ENCODE peak calls at places on chromosomes 5 and 9, in eight cellular contexts. T is substantia nigra; X is AML-193; B is cerebellum; W is Daoy; L is CD4-positive, alpha-beta T cell; H is activated T-helper 1 cell treated with anti-CD3 and anti-CD28 coated beads, Interleukin-2, amount 50 U/mL, for 16 hours; A is frontal cortex. O is an unnamed sample.

GRCh38 chr5:149324639-149325038 is 20.7 kb upstream of the GRPEL2 start:
- DNase-seq in T (no peak), X (no peak), B (no peak), W (no peak), L (no peak), H (no peak), A (no peak), O (no peak)

GRCh38 chr9:79701651-79702050 is 129.9 kb downstream of the TLE4 start:
- DNase-seq in T (no peak), X (peak; percentile 62), B (no peak), W (no peak), L (no peak), H (no peak), A (no peak), O (no peak)

GRCh38 chr5:4116834-4117233 is 521.2 kb downstream of the IRX1 start:
- DNase-seq in T (no peak), X (no peak), B (no peak), W (peak; percentile 85), L (no peak), H (no peak), A (no peak), O (no peak)

GRCh38 chr9:95815153-95815552 is 60.3 kb upstream of the ERCC6L2 start:
- DNase-seq in T (no peak), X (no peak), B (no peak), W (peak; percentile 45), L (no peak), H (no peak), A (no peak), O (no peak)

GRCh38 chr9:20319641-20320337 is 302.5 kb downstream of the MLLT3 start:
- DNase-seq in T (no peak), X (no peak), B (no peak), W (peak; percentile 55), L (no peak), H (no peak), A (no peak), O (no peak)

GRCh38 chr5:15902050-15902449 is 277.5 kb downstream of the MARCHF11 start:
- DNase-seq in T (no peak), X (no peak), B (no peak), W (no peak), L (no peak), H (no peak), A (no peak), O (no peak)

GRCh38 chr9:34590376-34591090 is 1.0 kb upstream of the CNTFR start:
- DNase-seq in T (no peak), X (no peak), B (no peak), W (peak; percentile 35), L (no peak), H (no peak), A (no peak), O (no peak)

GRCh38 chr9:93114984-93115335 is 18.9 kb downstream of the CARD19 start:
- DNase-seq in T (no peak), X (no peak), B (no peak), W (no peak), L (no peak), H (no peak), A (no peak), O (no peak)

GRCh38 chr9:92968081-92968480 is 20.8 kb downstream of the FGD3 start:
- DNase-seq in T (no peak), X (no peak), B (no peak), W (no peak), L (no peak), H (no peak), A (no peak), O (no peak)

GRCh38 chr9:84781431-84781830 is 111.9 kb downstream of the NTRK2 start:
- DNase-seq in T (no peak), X (no peak), B (no peak), W (peak; percentile 23), L (no peak), H (no peak), A (no peak), O (peak; percentile 7)

GRCh38 chr5:79694652-79695051 is 5.0 kb downstream of the CMYA5 start:
- DNase-seq in T (no peak), X (no peak), B (no peak), W (no peak), L (no peak), H (no peak), A (no peak), O (no peak)

GRCh38 chr5:64869419-64869818 is 100.7 kb downstream of the CWC27 start:
- DNase-seq in T (no peak), X (no peak), B (no peak), W (peak; percentile 44), L (no peak), H (no peak), A (no peak), O (no peak)

GRCh38 chr9:68852941-68853340 is 147.9 kb downstream of the PIP5K1B start:
- DNase-seq in T (no peak), X (no peak), B (no peak), W (no peak), L (no peak), H (no peak), A (no peak), O (no peak)

GRCh38 chr9:16825971-16826370 is 44.5 kb downstream of the BNC2 start:
- DNase-seq in T (no peak), X (no peak), B (no peak), W (peak; percentile 57), L (no peak), H (no peak), A (no peak), O (no peak)

GRCh38 chr9:133713211-133713959 is 24.8 kb downstream of the SARDH start:
- DNase-seq in T (no peak), X (no peak), B (no peak), W (peak; percentile 23), L (no peak), H (no peak), A (no peak), O (no peak)

GRCh38 chr5:95554331-95554646 is 488 bp downstream of the SKIC3 start:
- DNase-seq in T (no peak), X (peak; percentile 62), B (no peak), W (no peak), L (no peak), H (no peak), A (no peak), O (no peak)

GRCh38 chr9:97632406-97632991 is 669 bp downstream of the TSTD2 start:
- DNase-seq in T (peak; percentile 15), X (no peak), B (no peak), W (peak; percentile 65), L (no peak), H (no peak), A (no peak), O (no peak)